ENCODE peak calls at places on chromosomes 11 and 22, in seven cellular contexts. X is PC-3, E is AG04449, Q is fibroblast of mammary gland, Y is MM.1S, L is esophagus muscularis mucosa, D is IMR-90. K is an unnamed sample.
A peak's percentile ranks its signal among the peaks of the same experiment; 100 is the strongest.

GRCh38 chr11:110125632-110126031 is 32.4 kb downstream of the ZC3H12C start:
- DNase-seq in Q (peak; percentile 96), D (peak; percentile 60), E (no peak), L (no peak), X (no peak), Y (peak; percentile 49), K (no peak)

GRCh38 chr22:23910496-23911190 is 16.5 kb downstream of the MIF start:
- DNase-seq in X (no peak), Q (no peak), E (no peak), D (no peak), L (no peak), Y (no peak), K (no peak)

GRCh38 chr11:114478768-114479167 is 39.5 kb downstream of the REXO2 start:
- DNase-seq in D (no peak), X (peak; percentile 63), Q (peak; percentile 53), L (no peak), E (no peak), Y (no peak), K (no peak)

GRCh38 chr11:86459682-86460460 is 85.2 kb downstream of the CCDC81 start:
- DNase-seq in L (no peak), Y (no peak), E (peak; percentile 74), Q (peak; percentile 92), D (peak; percentile 95), X (peak; percentile 95), K (peak; percentile 71)

GRCh38 chr22:30235687-30236170 is 10.8 kb downstream of the LIF start:
- DNase-seq in L (no peak), D (peak; percentile 88), E (peak; percentile 90), Y (no peak), X (peak; percentile 91), Q (no peak), K (no peak)

GRCh38 chr22:43296279-43296902 is 46.8 kb downstream of the SCUBE1 start:
- DNase-seq in L (no peak), Y (no peak), D (no peak), E (no peak), Q (no peak), X (no peak), K (no peak)

GRCh38 chr11:9057032-9057431 is 34.4 kb downstream of the SCUBE2 start:
- DNase-seq in D (peak; percentile 12), E (no peak), L (no peak), Y (no peak), Q (peak; percentile 22), X (no peak), K (no peak)

GRCh38 chr11:18282626-18283025 is 16.6 kb downstream of the SAA1 start:
- DNase-seq in D (no peak), L (no peak), Q (no peak), Y (no peak), E (no peak), X (no peak), K (no peak)

GRCh38 chr11:60935676-60936442 is 11.6 kb downstream of the TMEM132A start:
- DNase-seq in E (no peak), X (no peak), D (no peak), L (no peak), Q (no peak), Y (no peak), K (no peak)

GRCh38 chr11:47305734-47306483 is 36.0 kb downstream of the MADD start:
- DNase-seq in Y (no peak), X (no peak), L (no peak), D (no peak), E (no peak), Q (no peak), K (no peak)

GRCh38 chr22:42180349-42180842 is 49.8 kb upstream of the CYP2D6 start:
- DNase-seq in Y (no peak), E (no peak), X (no peak), Q (peak; percentile 58), L (peak; percentile 92), D (peak; percentile 34), K (no peak)

GRCh38 chr22:19810381-19811141 is 44.1 kb downstream of the GNB1L start:
- DNase-seq in D (peak; percentile 81), Y (no peak), E (peak; percentile 63), L (no peak), Q (peak; percentile 92), X (no peak), K (peak; percentile 37)

GRCh38 chr11:69301491-69302401 is 7.8 kb downstream of the MYEOV start:
- DNase-seq in D (peak; percentile 91), L (no peak), X (peak; percentile 100), Q (peak; percentile 90), E (no peak), Y (no peak), K (peak; percentile 88)

GRCh38 chr11:72354356-72355115 is 79.8 kb downstream of the CLPB start:
- DNase-seq in Y (no peak), E (no peak), L (no peak), X (peak; percentile 30), D (peak; percentile 31), Q (no peak), K (no peak)

GRCh38 chr11:121421149-121421906 is 30.8 kb upstream of the SORL1 start:
- DNase-seq in X (peak; percentile 71), L (no peak), Q (no peak), E (no peak), D (no peak), Y (no peak), K (no peak)

GRCh38 chr11:35515224-35515623 is 10.2 kb downstream of the PAMR1 start:
- DNase-seq in D (peak; percentile 94), Y (no peak), X (no peak), Q (peak; percentile 85), E (peak; percentile 76), L (peak; percentile 83), K (no peak)

GRCh38 chr11:70456921-70457532 is 58.7 kb downstream of the CTTN start:
- DNase-seq in E (no peak), X (peak; percentile 26), Y (no peak), D (peak; percentile 31), L (no peak), Q (peak; percentile 49), K (no peak)

GRCh38 chr11:111554532-111554931 is 14.0 kb downstream of the LAYN start:
- DNase-seq in Q (peak; percentile 55), D (no peak), Y (no peak), L (no peak), X (peak; percentile 96), E (no peak), K (no peak)

GRCh38 chr22:42315392-42315756 is 44.9 kb upstream of the TCF20 start:
- DNase-seq in E (no peak), L (no peak), Q (no peak), X (no peak), Y (no peak), D (no peak), K (no peak)

GRCh38 chr11:30321321-30321720 is 1.6 kb upstream of the ARL14EP start:
- DNase-seq in Y (no peak), X (no peak), Q (no peak), D (no peak), E (no peak), L (no peak), K (no peak)

GRCh38 chr11:12525466-12526055 is 148.2 kb downstream of the PARVA start:
- DNase-seq in D (no peak), Q (no peak), E (no peak), X (no peak), L (no peak), Y (no peak), K (no peak)

GRCh38 chr11:82229346-82229745 is 504.3 kb downstream of the FAM181B start:
- DNase-seq in Q (peak; percentile 28), E (no peak), D (no peak), L (no peak), Y (peak; percentile 39), X (peak; percentile 37), K (no peak)

GRCh38 chr11:13169709-13170108 is 107.9 kb upstream of the BMAL1 start:
- DNase-seq in L (peak; percentile 77), E (peak; percentile 85), X (peak; percentile 85), Y (no peak), Q (peak; percentile 94), D (peak; percentile 94), K (peak; percentile 84)

DNA sequence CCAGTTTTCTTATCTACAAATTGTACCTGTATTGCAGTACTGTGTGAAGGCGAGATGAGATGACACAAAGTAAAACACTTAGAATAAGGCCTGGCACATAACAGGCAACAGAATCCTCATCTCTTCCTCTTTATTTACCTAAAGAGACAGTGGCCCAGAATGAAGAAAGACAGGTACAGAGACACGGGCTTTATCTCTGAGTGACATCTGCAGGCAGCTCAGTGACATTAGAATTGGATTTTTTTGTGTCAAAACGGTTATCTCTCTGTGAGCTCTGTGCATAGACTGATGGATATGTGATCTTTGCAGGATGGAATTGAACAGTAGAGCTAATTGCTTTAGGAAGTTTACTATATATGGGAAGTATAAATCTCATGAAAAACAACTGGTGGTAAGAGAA is 36.2 kb upstream of the TRPC6 start:
- DNase-seq in X (no peak), Y (no peak), Q (no peak), L (no peak), E (no peak), D (no peak), K (no peak)
- TF ChIP-seq CTCF in X (no peak), Y (no peak), Q (no peak), L (no peak), E (no peak), D (no peak), K (no peak)

GRCh38 chr11:80023416-80023815 is 582.6 kb upstream of the TENM4 start:
- DNase-seq in D (no peak), Q (no peak), E (no peak), X (no peak), L (no peak), Y (no peak), K (no peak)
- H3K4me3 ChIP-seq in D (no peak overlapping the region), Q (no peak overlapping the region), E (no peak overlapping the region), X (no peak overlapping the region), L (no peak overlapping the region), Y (no peak overlapping the region), K (no peak overlapping the region)

DNA sequence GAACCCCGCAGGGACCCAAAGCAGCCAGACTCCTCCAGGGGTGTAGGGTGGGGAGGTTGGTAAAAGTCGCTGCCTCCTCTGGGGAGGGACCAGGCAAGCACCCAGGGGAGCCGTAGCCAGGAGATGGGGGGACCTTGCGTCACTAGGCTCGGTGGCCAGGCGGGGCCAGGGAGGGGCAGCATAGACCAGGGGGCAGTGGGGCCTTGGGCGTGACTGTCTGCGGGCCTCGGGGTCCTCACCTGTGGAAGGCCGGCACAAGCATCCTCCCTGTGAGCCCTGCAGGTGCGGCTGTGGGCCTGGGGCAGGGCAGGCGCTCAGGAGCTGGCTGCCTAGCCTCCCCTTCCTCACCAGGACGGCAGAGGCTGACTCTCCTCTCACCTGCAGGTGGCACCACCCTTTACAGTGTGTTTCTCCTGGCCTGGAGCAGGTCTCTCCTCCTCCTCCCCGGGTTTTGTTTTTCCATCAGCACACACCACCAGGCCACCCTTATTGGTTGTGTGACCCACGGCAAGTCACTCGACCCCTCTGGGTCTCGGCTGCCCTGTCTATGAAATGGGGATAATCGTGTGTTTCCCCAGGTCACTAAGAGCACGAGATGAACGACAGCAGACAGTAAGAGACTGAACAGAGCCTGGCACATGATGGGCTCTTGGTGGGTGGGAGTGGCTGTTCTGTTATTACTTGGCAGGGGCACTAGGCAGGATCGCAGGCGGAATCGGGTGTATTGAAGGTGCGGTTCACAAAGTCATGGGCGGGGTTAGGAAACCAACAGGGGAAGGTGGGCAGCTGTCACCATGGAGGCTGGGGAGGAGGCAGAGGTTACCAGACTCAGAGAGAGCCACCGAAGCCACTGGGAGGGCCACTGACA is 52.7 kb downstream of the FLRT1 start:
- DNase-seq in L (no peak), Y (no peak), X (peak; percentile 17), D (no peak), Q (no peak), E (no peak), K (no peak)
- TF ChIP-seq CTCF in L (no peak), Y (no peak), X (peak; percentile 68), D (no peak), Q (peak; percentile 11), E (no peak), K (peak; percentile 32)

DNA sequence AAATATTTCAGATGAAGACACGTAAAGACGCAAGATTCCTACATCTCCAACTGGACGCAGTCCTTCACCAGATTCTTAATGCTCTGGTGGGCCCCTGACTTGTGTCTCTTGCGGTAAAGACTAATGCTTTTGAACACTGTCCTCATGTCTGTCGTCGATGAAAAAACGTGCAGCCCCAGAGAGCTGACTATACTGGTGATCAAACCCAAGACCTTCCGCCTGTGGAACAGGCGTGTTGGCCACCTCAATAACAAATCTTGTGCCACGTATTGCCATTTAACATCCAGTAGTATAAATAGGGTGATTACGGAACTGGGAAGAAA is 45.5 kb downstream of the OR4D9 start:
- DNase-seq in D (no peak), Y (no peak), X (peak; percentile 23), L (no peak), Q (peak; percentile 52), E (no peak), K (no peak)
- H3K4me3 ChIP-seq in D (peak overlapping the region; percentile 20), Y (peak overlapping the region; percentile 45), X (peak overlapping the region; percentile 70), L (peak overlapping the region; percentile 41), Q (peak overlapping the region; percentile 27), E (peak overlapping the region; percentile 44), K (peak overlapping the region; percentile 56)

K was measured in HFF-Myc.